ENCODE peak calls at places on chromosome 11, in five cellular contexts. H, V, O, P and U are unnamed samples.

GRCh38 chr11:11157201-11157600 is 195.8 kb downstream of the CSNK2A3 start:
- DNase-seq in H (no peak), V (peak; percentile 67), O (no peak), P (peak; percentile 74), U (peak; percentile 16)

GRCh38 chr11:76824083-76824939 is 36.4 kb upstream of the ACER3 start:
- DNase-seq in H (no peak), V (no peak), O (no peak), P (no peak), U (peak; percentile 63)

GRCh38 chr11:94486068-94486467 is 7.6 kb downstream of the MRE11 start:
- DNase-seq in H (no peak), V (no peak), O (no peak), P (no peak), U (no peak)

GRCh38 chr11:134022748-134023147 is 46.1 kb upstream of the JAM3 start:
- DNase-seq in H (no peak), V (no peak), O (no peak), P (no peak), U (no peak)

GRCh38 chr11:14713518-14714244 is 70.1 kb downstream of the PDE3B start:
- DNase-seq in H (no peak), V (peak; percentile 36), O (no peak), P (no peak), U (no peak)

GRCh38 chr11:16764888-16765287 is 26.4 kb downstream of the C11orf58 start:
- DNase-seq in H (no peak), V (no peak), O (no peak), P (no peak), U (no peak)

GRCh38 chr11:2366271-2366670 is 10.8 kb upstream of the CD81 start:
- DNase-seq in H (no peak), V (no peak), O (no peak), P (no peak), U (no peak)

GRCh38 chr11:129146196-129146595 is 45.9 kb downstream of the ARHGAP32 start:
- DNase-seq in H (no peak), V (no peak), O (peak; percentile 22), P (no peak), U (no peak)

GRCh38 chr11:70509476-70509875 is 111.1 kb downstream of the CTTN start:
- DNase-seq in H (no peak), V (no peak), O (no peak), P (no peak), U (no peak)

GRCh38 chr11:124069429-124070401 is 28.6 kb upstream of the OR10G7 start:
- DNase-seq in H (no peak), V (peak; percentile 77), O (peak; percentile 34), P (peak; percentile 70), U (peak; percentile 12)